ENCODE peak calls at places on chromosomes 6 and 20, in ten cellular contexts. G is iPS DF 6.9; N is right cardiac atrium; E is aorta; H is OCI-LY7; R is SK-N-SH; M is uterus; B is fibroblast of lung; Q is A673; C is CD8-positive, alpha-beta memory T cell. S is an unnamed sample. For H3K4me1, the result is how much of the 10 kb centered on the place peaks cover.

GRCh38 chr20:20931024-20931423 is 175.1 kb downstream of the LINC00237 start:
- DNase-seq in G (no peak), N (no peak), Q (no peak), B (no peak), H (no peak), M (no peak), C (no peak), E (no peak), R (no peak), S (no peak)

GRCh38 chr6:7241709-7242645 is 71.0 kb downstream of the SSR1 start:
- DNase-seq in E (no peak), N (no peak), B (peak), C (no peak), M (no peak), R (no peak), H (no peak), Q (peak), G (no peak), S (no peak)

GRCh38 chr6:24197892-24198291 is 71.9 kb downstream of the NRSN1 start:
- DNase-seq in B (no peak), M (no peak), C (no peak), N (no peak), H (no peak), E (no peak), G (no peak), Q (no peak), R (no peak), S (no peak)

GRCh38 chr6:139436521-139437348 is 62.3 kb upstream of the CITED2 start:
- DNase-seq in H (no peak), C (no peak), N (no peak), E (no peak), Q (no peak), G (no peak), B (peak), M (no peak), R (no peak), S (peak)

GRCh38 chr6:169776379-169776778 is 25.0 kb downstream of the ERMARD start:
- DNase-seq in Q (no peak), N (no peak), G (no peak), E (no peak), B (no peak), C (no peak), H (no peak), M (no peak), R (no peak), S (no peak)

GRCh38 chr20:36284751-36285150 is 21.4 kb upstream of the DLGAP4 start:
- DNase-seq in H (no peak), C (no peak), G (no peak), E (no peak), R (no peak), N (no peak), Q (no peak), B (no peak), M (no peak), S (no peak)

GRCh38 chr6:19009769-19010168 is 622.6 kb downstream of the RNF144B start:
- DNase-seq in Q (no peak), M (no peak), H (no peak), E (no peak), N (no peak), G (no peak), C (no peak), B (no peak), R (no peak), S (no peak)

GRCh38 chr6:162063666-162064065 is 663.9 kb downstream of the PRKN start:
- DNase-seq in Q (no peak), R (no peak), H (no peak), B (peak), G (no peak), E (no peak), C (no peak), N (no peak), M (no peak), S (no peak)

GRCh38 chr20:62364911-62365736 is 2.0 kb downstream of the LAMA5 start:
- DNase-seq in H (no peak), E (peak), N (peak), C (no peak), G (no peak), B (no peak), Q (no peak), M (no peak), R (no peak), S (no peak)

GRCh38 chr6:84123186-84123585 is 89.6 kb downstream of the MRAP2 start:
- DNase-seq in Q (no peak), G (no peak), N (no peak), H (no peak), E (no peak), M (no peak), R (no peak), C (no peak), B (no peak), S (no peak)

GRCh38 chr6:100892693-100893092 is 11.6 kb upstream of the ASCC3 start:
- DNase-seq in G (no peak), Q (peak), M (no peak), B (peak), E (no peak), N (no peak), C (no peak), H (no peak), R (peak), S (no peak)

GRCh38 chr6:13346245-13346644 is 17.9 kb upstream of the TBC1D7 start:
- DNase-seq in C (no peak), H (no peak), R (no peak), M (no peak), E (no peak), B (no peak), Q (no peak), N (no peak), G (no peak), S (no peak)

GRCh38 chr6:100246206-100246605 is 218.5 kb downstream of the SIM1 start:
- DNase-seq in M (no peak), Q (no peak), B (peak), N (no peak), E (no peak), C (no peak), R (no peak), H (no peak), G (no peak), S (no peak)

GRCh38 chr6:44253307-44254101 is 3.8 kb downstream of the SLC35B2 start:
- DNase-seq in B (no peak), M (no peak), H (peak), C (peak), R (no peak), N (no peak), Q (peak), G (no peak), E (peak), S (peak)

GRCh38 chr20:17343631-17344447 is 117.0 kb downstream of the PCSK2 start:
- DNase-seq in B (peak), G (no peak), H (no peak), Q (peak), N (no peak), M (no peak), R (no peak), E (no peak), C (no peak), S (no peak)

GRCh38 chr6:117906905-117907599 is at the start of gene SLC35F1:
- DNase-seq in R (peak), M (peak), C (no peak), N (peak), H (no peak), E (peak), G (peak), Q (peak), B (peak), S (peak)

GRCh38 chr20:57795347-57795697 is 85.5 kb upstream of the PMEPA1 start:
- DNase-seq in G (no peak), B (peak), C (no peak), N (no peak), E (peak), M (no peak), Q (no peak), R (no peak), H (no peak), S (no peak)

GRCh38 chr20:54633903-54634302 is 158.5 kb downstream of the DOK5 start:
- DNase-seq in N (no peak), G (no peak), Q (no peak), H (peak), R (no peak), M (no peak), C (no peak), E (no peak), B (no peak), S (no peak)

GRCh38 chr6:30740993-30741784 is 1.3 kb downstream of the FLOT1 start:
- DNase-seq in C (no peak), H (no peak), G (no peak), E (no peak), B (no peak), R (no peak), Q (no peak), N (no peak), M (no peak), S (no peak)

GRCh38 chr20:63736893-63737689 is 627 bp downstream of the LIME1 start:
- DNase-seq in B (no peak), Q (no peak), E (peak), G (no peak), M (no peak), R (peak), N (no peak), C (peak), H (peak), S (no peak)

GRCh38 chr20:11366660-11367059 is 551.0 kb upstream of the BTBD3 start:
- DNase-seq in H (no peak), E (no peak), Q (no peak), R (no peak), N (no peak), C (no peak), G (no peak), B (peak), M (no peak), S (no peak)

GRCh38 chr20:4730782-4731181 is 9.1 kb downstream of the PRND start:
- DNase-seq in C (no peak), N (no peak), M (no peak), G (no peak), B (no peak), R (no peak), H (no peak), Q (peak), E (no peak), S (peak)

GRCh38 chr6:10101551-10102252 is 313.2 kb downstream of the TFAP2A start:
- DNase-seq in E (no peak), H (no peak), N (no peak), C (no peak), R (no peak), G (no peak), M (no peak), Q (no peak), B (peak), S (no peak)

GRCh38 chr6:25100288-25100687 is 164.5 kb upstream of the RIPOR2 start:
- DNase-seq in Q (no peak), N (no peak), G (no peak), R (no peak), H (no peak), B (no peak), M (no peak), C (no peak), E (no peak), S (no peak)

GRCh38 chr6:132401941-132402275 is 633 bp upstream of the MOXD1 start:
- DNase-seq in B (no peak), N (no peak), C (no peak), Q (no peak), G (no peak), H (no peak), R (no peak), M (no peak), E (no peak), S (no peak)

GRCh38 chr6:107323133-107323785 is 136.1 kb downstream of the PDSS2 start:
- DNase-seq in G (no peak), N (no peak), B (peak), H (no peak), C (no peak), R (no peak), M (no peak), E (no peak), Q (no peak), S (no peak)

GRCh38 chr6:135465903-135466302 is 31.6 kb downstream of the AHI1 start:
- DNase-seq in Q (no peak), H (peak), R (no peak), G (no peak), N (no peak), M (no peak), B (no peak), E (no peak), C (no peak), S (no peak)

GRCh38 chr6:108403260-108403659 is 108.4 kb downstream of the AFG1L start:
- DNase-seq in R (no peak), B (no peak), E (no peak), N (no peak), Q (no peak), H (no peak), C (no peak), M (no peak), G (no peak), S (no peak)

GRCh38 chr20:41226426-41226825 is 89.1 kb downstream of the PLCG1 start:
- DNase-seq in M (no peak), N (no peak), G (no peak), B (no peak), H (no peak), C (no peak), Q (no peak), E (no peak), R (no peak), S (no peak)

GRCh38 chr6:53530780-53531386 is 14.0 kb downstream of the GCLC start:
- DNase-seq in G (no peak), R (no peak), B (no peak), Q (no peak), N (no peak), M (no peak), H (no peak), C (no peak), E (no peak), S (no peak)
- H3K27ac ChIP-seq in G (no peak), R (no peak), B (no peak), Q (no peak), N (peak), M (no peak), H (no peak), C (no peak), E (no peak), S (peak)

GRCh38 chr20:37521091-37521771 is at the start of gene NNAT:
- DNase-seq in R (peak), G (no peak), E (no peak), B (no peak), N (no peak), M (no peak), C (no peak), Q (no peak), H (no peak), S (no peak)
- H3K4me1 ChIP-seq in R (half or more), G (under half), E (under half), B (under half), N (under half), M (under half), C (under half), Q (under half), H (under half), S (under half)

DNA sequence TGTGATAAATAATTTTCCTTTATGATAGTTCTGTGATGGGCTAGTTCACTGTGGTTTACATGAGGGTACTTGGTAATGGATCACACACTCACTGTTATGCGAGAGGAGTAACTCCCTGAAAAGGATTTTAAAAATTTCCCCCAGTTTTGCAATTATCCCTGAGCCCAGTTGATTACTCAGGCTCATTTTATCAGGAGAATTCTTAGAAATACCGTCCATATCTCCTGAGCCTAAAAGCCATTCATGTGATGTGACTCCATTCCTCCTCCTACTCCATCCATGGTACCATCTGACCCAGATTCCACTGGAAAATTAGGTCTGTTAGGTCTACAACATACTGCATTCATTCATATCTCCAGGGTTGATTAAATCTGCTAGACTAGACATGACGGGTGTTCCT is 16.4 kb upstream of the IBTK start:
- DNase-seq in R (no peak), G (no peak), B (no peak), C (no peak), E (no peak), N (no peak), H (no peak), Q (no peak), M (no peak), S (no peak)
- H3K27ac ChIP-seq in R (no peak), G (no peak), B (no peak), C (no peak), E (no peak), N (no peak), H (no peak), Q (no peak), M (no peak), S (no peak)

GRCh38 chr20:37297066-37297736 is 7.7 kb downstream of the MANBAL start:
- DNase-seq in N (no peak), C (no peak), H (no peak), M (peak), E (no peak), B (peak), G (no peak), Q (no peak), R (no peak), S (no peak)
- H3K4me1 ChIP-seq in N (under half), C (under half), H (under half), M (under half), E (under half), B (under half), G (under half), Q (under half), R (under half), S (under half)

GRCh38 chr20:43531091-43531443 is 23.6 kb downstream of the L3MBTL1 start:
- DNase-seq in B (no peak), N (no peak), M (no peak), H (no peak), Q (no peak), E (no peak), R (no peak), C (no peak), G (no peak), S (no peak)
- H3K27ac ChIP-seq in B (no peak), N (no peak), M (no peak), H (no peak), Q (no peak), E (no peak), R (no peak), C (no peak), G (no peak), S (no peak)

DNA sequence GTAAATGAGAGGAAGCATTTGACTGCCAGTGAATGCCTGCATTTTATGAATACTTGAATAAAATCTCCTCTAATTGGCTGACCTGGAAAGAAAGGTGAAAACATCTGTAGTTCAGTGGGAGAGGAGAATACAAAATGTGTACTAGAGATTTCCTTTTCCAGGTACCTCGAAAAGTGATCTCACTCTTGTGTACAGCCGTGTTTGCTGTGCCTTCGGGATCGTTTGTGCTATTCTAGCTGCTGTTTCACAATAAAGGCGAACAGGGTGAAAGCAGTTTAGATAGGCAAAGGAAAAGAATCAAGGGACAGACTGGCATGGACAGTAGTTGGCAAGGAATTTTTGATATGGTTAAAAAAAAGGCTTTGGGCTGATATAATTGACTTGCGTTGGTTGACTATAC is 112.3 kb downstream of the ARID1B start:
- DNase-seq in R (no peak), N (no peak), G (no peak), M (no peak), E (no peak), B (no peak), C (no peak), H (no peak), Q (no peak), S (no peak)
- H3K4me1 ChIP-seq in R (under half), N (under half), G (under half), M (under half), E (under half), B (under half), C (under half), H (under half), Q (under half), S (under half)

DNA sequence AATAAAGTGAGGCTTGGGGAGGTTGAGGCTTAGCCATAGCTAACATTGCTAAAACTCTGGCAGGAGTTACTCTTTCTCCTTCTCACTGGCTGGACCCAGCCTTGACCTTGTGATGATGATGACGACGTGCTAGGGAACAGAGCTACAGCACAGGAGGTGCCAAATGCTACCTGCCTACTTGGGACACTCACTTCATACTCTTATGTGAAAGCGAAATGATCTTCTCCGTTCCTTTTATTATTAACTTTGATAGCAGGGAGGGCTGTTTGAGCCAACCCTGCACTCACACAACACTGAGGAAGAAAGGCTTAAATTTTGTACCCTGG is 1.2 kb upstream of the ELMO2 start:
- DNase-seq in E (no peak), G (no peak), H (no peak), B (no peak), C (no peak), N (no peak), M (no peak), R (no peak), Q (no peak), S (no peak)
- H3K27ac ChIP-seq in E (no peak), G (no peak), H (no peak), B (no peak), C (no peak), N (no peak), M (no peak), R (no peak), Q (no peak), S (no peak)

DNA sequence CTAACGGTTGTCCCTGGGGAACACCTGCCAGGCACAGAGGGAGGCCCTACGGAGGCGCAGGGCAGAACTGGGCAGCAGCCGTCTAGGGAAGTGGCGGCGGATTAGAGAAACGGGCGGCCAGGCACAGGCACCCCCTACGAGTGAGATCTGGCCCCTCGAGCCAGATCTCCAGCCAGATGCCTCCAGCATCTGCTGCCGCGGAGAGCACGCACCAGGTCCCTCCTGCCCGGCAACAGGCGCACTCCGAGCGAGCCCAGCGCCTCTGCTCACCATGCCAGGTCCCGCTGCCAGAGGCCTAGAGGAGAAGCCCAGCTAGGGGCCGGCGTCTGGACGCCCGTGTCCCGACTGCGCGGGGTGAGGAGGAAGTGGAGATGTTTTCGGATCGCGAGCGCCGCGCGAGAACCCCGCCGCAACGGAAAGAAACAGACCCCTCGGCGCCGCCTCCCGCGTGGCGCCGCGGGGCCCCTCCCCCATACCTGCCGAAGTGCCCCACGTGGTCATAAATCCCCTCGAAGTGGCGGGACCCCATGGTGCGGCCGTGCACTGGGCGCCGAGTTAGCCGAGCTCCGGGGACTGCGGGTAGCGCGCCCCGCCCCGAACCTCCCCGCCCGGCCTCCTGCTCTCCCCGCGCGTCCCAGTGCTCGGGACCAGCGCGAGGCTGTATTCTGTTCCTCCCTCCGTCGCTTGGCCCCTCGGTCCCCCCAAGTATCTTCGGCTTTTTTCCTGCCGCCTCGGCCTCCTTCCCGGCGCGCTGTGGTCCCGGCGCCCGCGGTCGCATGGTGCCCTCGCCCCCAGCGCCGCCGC is at the start of gene SLC22A16:
- DNase-seq in C (no peak), G (no peak), H (no peak), R (peak), M (no peak), B (no peak), E (no peak), N (no peak), Q (peak), S (no peak)
- H3K4me1 ChIP-seq in C (under half), G (under half), H (under half), R (under half), M (under half), B (under half), E (under half), N (under half), Q (under half), S (under half)

GRCh38 chr6:129539032-129539431 is 170.9 kb downstream of the ARHGAP18 start:
- DNase-seq in M (no peak), E (no peak), H (no peak), C (no peak), R (no peak), G (no peak), B (no peak), N (no peak), Q (no peak), S (no peak)
- H3K27ac ChIP-seq in M (no peak), E (no peak), H (no peak), C (no peak), R (no peak), G (no peak), B (no peak), N (no peak), Q (no peak), S (no peak)